ENCODE peak calls at places on chromosomes 2 and 18, in ten cellular contexts. C, Z, H, O, E, S, N, Q, Y and D are unnamed samples.
A peak's percentile ranks its signal among the peaks of the same experiment; 100 is the strongest.

GRCh38 chr18:59906203-59906602 is 6.4 kb downstream of the PMAIP1 start:
- DNase-seq in C (no peak), Z (no peak), H (no peak), O (no peak), E (no peak), S (no peak), N (no peak), Q (no peak), Y (no peak), D (no peak)

GRCh38 chr18:75869197-75869596 is 441.7 kb upstream of the SMIM21 start:
- DNase-seq in C (no peak), Z (peak; percentile 46), H (no peak), O (no peak), E (no peak), S (no peak), N (no peak), Q (no peak), Y (peak; percentile 69), D (no peak)

GRCh38 chr2:43125090-43125998 is 101.1 kb downstream of the ZFP36L2 start:
- DNase-seq in C (no peak), Z (no peak), H (no peak), O (no peak), E (no peak), S (no peak), N (no peak), Q (no peak), Y (no peak), D (no peak)

GRCh38 chr18:28087173-28087563 is 89.8 kb downstream of the CDH2 start:
- DNase-seq in C (no peak), Z (no peak), H (no peak), O (no peak), E (peak; percentile 33), S (no peak), N (peak; percentile 18), Q (no peak), Y (peak; percentile 57), D (no peak)

GRCh38 chr2:220931491-220931890 is 640.6 kb downstream of the EPHA4 start:
- DNase-seq in C (no peak), Z (no peak), H (no peak), O (no peak), E (no peak), S (no peak), N (no peak), Q (no peak), Y (no peak), D (no peak)

GRCh38 chr2:56754066-56754615 is 570.4 kb downstream of the CCDC85A start:
- DNase-seq in C (no peak), Z (no peak), H (no peak), O (no peak), E (no peak), S (no peak), N (no peak), Q (no peak), Y (no peak), D (no peak)

GRCh38 chr2:105798595-105798994 is 53.9 kb downstream of the NCK2 start:
- DNase-seq in C (no peak), Z (no peak), H (no peak), O (no peak), E (no peak), S (peak; percentile 75), N (peak; percentile 2), Q (no peak), Y (no peak), D (no peak)

GRCh38 chr2:219727771-219728429 is 100.5 kb downstream of the SLC4A3 start:
- DNase-seq in C (no peak), Z (no peak), H (no peak), O (no peak), E (no peak), S (no peak), N (no peak), Q (no peak), Y (no peak), D (no peak)

GRCh38 chr2:70946832-70947442 is 11.2 kb downstream of the ATP6V1B1 start:
- DNase-seq in C (peak; percentile 81), Z (peak; percentile 9), H (peak; percentile 38), O (peak; percentile 79), E (peak; percentile 55), S (peak; percentile 42), N (peak; percentile 54), Q (peak; percentile 13), Y (peak; percentile 45), D (peak; percentile 34)

GRCh38 chr2:55961318-55961911 is 37.8 kb upstream of the EFEMP1 start:
- DNase-seq in C (no peak), Z (peak; percentile 26), H (peak; percentile 43), O (peak; percentile 70), E (no peak), S (no peak), N (no peak), Q (no peak), Y (peak; percentile 62), D (peak; percentile 38)

GRCh38 chr2:15912203-15912602 is 28.1 kb upstream of the MYCN start:
- DNase-seq in C (no peak), Z (peak; percentile 8), H (peak; percentile 56), O (no peak), E (no peak), S (no peak), N (peak; percentile 34), Q (no peak), Y (peak; percentile 40), D (peak; percentile 91)

GRCh38 chr18:59140287-59140885 is 702 bp downstream of the SEC11C start:
- DNase-seq in C (peak; percentile 22), Z (peak; percentile 28), H (peak; percentile 34), O (peak; percentile 56), E (no peak), S (no peak), N (peak; percentile 30), Q (no peak), Y (peak; percentile 53), D (peak; percentile 34)

GRCh38 chr18:57784034-57784815 is 18.9 kb downstream of the ATP8B1 start:
- DNase-seq in C (no peak), Z (no peak), H (no peak), O (no peak), E (no peak), S (no peak), N (no peak), Q (no peak), Y (peak; percentile 93), D (peak; percentile 38)

GRCh38 chr2:163640542-163641195 is 95.1 kb downstream of the FIGN start:
- DNase-seq in C (no peak), Z (no peak), H (no peak), O (no peak), E (no peak), S (no peak), N (no peak), Q (no peak), Y (no peak), D (no peak)

GRCh38 chr2:184534986-184535385 is 63.3 kb upstream of the ZNF804A start:
- DNase-seq in C (no peak), Z (no peak), H (no peak), O (no peak), E (no peak), S (no peak), N (no peak), Q (no peak), Y (no peak), D (peak; percentile 1)

GRCh38 chr2:39875182-39875913 is 96.3 kb upstream of the THUMPD2 start:
- DNase-seq in C (no peak), Z (no peak), H (peak; percentile 33), O (no peak), E (no peak), S (no peak), N (no peak), Q (no peak), Y (peak; percentile 96), D (peak; percentile 21)

GRCh38 chr2:181235683-181236459 is 221.3 kb upstream of the ITGA4 start:
- DNase-seq in C (no peak), Z (no peak), H (no peak), O (no peak), E (no peak), S (no peak), N (no peak), Q (peak; percentile 79), Y (no peak), D (no peak)

GRCh38 chr2:30527859-30528258 is 80.8 kb downstream of the LCLAT1 start:
- DNase-seq in C (no peak), Z (no peak), H (no peak), O (no peak), E (peak; percentile 17), S (no peak), N (no peak), Q (no peak), Y (peak; percentile 13), D (no peak)

GRCh38 chr18:51653507-51654213 is 456.2 kb upstream of the MEX3C start:
- DNase-seq in C (no peak), Z (no peak), H (no peak), O (no peak), E (no peak), S (no peak), N (no peak), Q (no peak), Y (no peak), D (no peak)

GRCh38 chr2:219752731-219753130 is 125.3 kb downstream of the SLC4A3 start:
- DNase-seq in C (no peak), Z (no peak), H (no peak), O (no peak), E (no peak), S (no peak), N (no peak), Q (no peak), Y (peak; percentile 67), D (no peak)

GRCh38 chr2:239278941-239279365 is 121.9 kb downstream of the HDAC4 start:
- DNase-seq in C (no peak), Z (no peak), H (no peak), O (no peak), E (no peak), S (no peak), N (no peak), Q (no peak), Y (peak; percentile 56), D (no peak)

GRCh38 chr2:237316339-237316738 is 97.6 kb downstream of the COL6A3 start:
- DNase-seq in C (no peak), Z (no peak), H (no peak), O (no peak), E (no peak), S (no peak), N (no peak), Q (no peak), Y (no peak), D (no peak)

GRCh38 chr2:14634223-14634884 is 1.8 kb downstream of the LRATD1 start:
- DNase-seq in C (peak; percentile 86), Z (peak; percentile 58), H (peak; percentile 82), O (no peak), E (peak; percentile 81), S (no peak), N (peak; percentile 93), Q (no peak), Y (peak; percentile 76), D (peak; percentile 84)